ENCODE peak calls at places on chromosomes 3 and 15, in six cellular contexts. J is RWPE2, D is adrenal gland, U is cardiac fibroblast, V is pancreas, E is H9. I is an unnamed sample.

GRCh38 chr3:103786296-103786695 is 1351.5 kb downstream of the ZPLD1 start:
- DNase-seq in V (peak), D (no peak), E (peak), U (no peak), J (no peak), I (no peak)

GRCh38 chr15:77474987-77475385 is 54.3 kb downstream of the HMG20A start:
- DNase-seq in V (no peak), E (no peak), D (no peak), U (no peak), J (no peak), I (no peak)

GRCh38 chr15:57320543-57321220 is 55.6 kb upstream of the CGNL1 start:
- DNase-seq in E (no peak), U (peak), J (no peak), D (no peak), V (no peak), I (no peak)

GRCh38 chr3:111603679-111604643 is 8.8 kb upstream of the ZBED2 start:
- DNase-seq in U (no peak), E (no peak), V (no peak), J (no peak), D (no peak), I (no peak)

GRCh38 chr3:168094580-168094876 is 1.2 kb downstream of the GOLIM4 start:
- DNase-seq in J (no peak), V (no peak), E (no peak), U (no peak), D (no peak), I (peak)

GRCh38 chr15:36363335-36363734 is 216.1 kb upstream of the CDIN1 start:
- DNase-seq in V (no peak), E (no peak), J (no peak), D (no peak), U (peak), I (no peak)

GRCh38 chr3:42651248-42652091 is 2.0 kb upstream of the ZBTB47 start:
- DNase-seq in U (peak), D (peak), E (peak), J (no peak), V (no peak), I (no peak)

GRCh38 chr3:139935071-139935865 is at the start of gene CLSTN2:
- DNase-seq in J (no peak), U (peak), E (peak), D (peak), V (peak), I (peak)

GRCh38 chr3:170643831-170644230 is 58.0 kb upstream of the SLC7A14 start:
- DNase-seq in E (no peak), U (no peak), J (no peak), V (no peak), D (no peak), I (no peak)

GRCh38 chr15:80620931-80621330 is 74.2 kb upstream of the ABHD17C start:
- DNase-seq in V (no peak), D (no peak), U (peak), E (no peak), J (no peak), I (no peak)

GRCh38 chr3:182212479-182213076 is 500.9 kb downstream of the SOX2 start:
- DNase-seq in J (peak), U (peak), D (peak), V (no peak), E (peak), I (no peak)

GRCh38 chr3:146184616-146185015 is 23.6 kb upstream of the PLOD2 start:
- DNase-seq in V (peak), D (no peak), U (peak), E (no peak), J (no peak), I (no peak)

GRCh38 chr15:90680371-90680935 is 36.7 kb upstream of the BLM start:
- DNase-seq in U (peak), D (peak), E (no peak), V (no peak), J (no peak), I (no peak)

GRCh38 chr15:70400766-70401541 is 303.2 kb upstream of the TLE3 start:
- DNase-seq in V (no peak), E (no peak), U (no peak), D (no peak), J (no peak), I (no peak)

GRCh38 chr3:128497305-128498126 is 4.5 kb upstream of the GATA2 start:
- DNase-seq in U (peak), E (peak), J (no peak), V (peak), D (peak), I (peak)

GRCh38 chr3:35864871-35865270 is 225.5 kb downstream of the ARPP21 start:
- DNase-seq in U (no peak), V (no peak), E (peak), D (no peak), J (no peak), I (no peak)

GRCh38 chr3:136194409-136195257 is 1.5 kb downstream of the MSL2 start:
- DNase-seq in D (no peak), U (peak), E (peak), V (no peak), J (no peak), I (peak)

GRCh38 chr3:48400824-48401433 is 28.9 kb downstream of the FBXW12 start:
- DNase-seq in U (peak), J (no peak), V (peak), E (peak), D (peak), I (peak)

GRCh38 chr3:157856078-157856939 is 249.9 kb downstream of the SHOX2 start:
- DNase-seq in D (peak), V (no peak), U (peak), E (no peak), J (no peak), I (no peak)

GRCh38 chr3:48655586-48655985 is 7.1 kb downstream of the CELSR3 start:
- DNase-seq in J (no peak), V (no peak), U (no peak), D (no peak), E (no peak), I (no peak)

DNA sequence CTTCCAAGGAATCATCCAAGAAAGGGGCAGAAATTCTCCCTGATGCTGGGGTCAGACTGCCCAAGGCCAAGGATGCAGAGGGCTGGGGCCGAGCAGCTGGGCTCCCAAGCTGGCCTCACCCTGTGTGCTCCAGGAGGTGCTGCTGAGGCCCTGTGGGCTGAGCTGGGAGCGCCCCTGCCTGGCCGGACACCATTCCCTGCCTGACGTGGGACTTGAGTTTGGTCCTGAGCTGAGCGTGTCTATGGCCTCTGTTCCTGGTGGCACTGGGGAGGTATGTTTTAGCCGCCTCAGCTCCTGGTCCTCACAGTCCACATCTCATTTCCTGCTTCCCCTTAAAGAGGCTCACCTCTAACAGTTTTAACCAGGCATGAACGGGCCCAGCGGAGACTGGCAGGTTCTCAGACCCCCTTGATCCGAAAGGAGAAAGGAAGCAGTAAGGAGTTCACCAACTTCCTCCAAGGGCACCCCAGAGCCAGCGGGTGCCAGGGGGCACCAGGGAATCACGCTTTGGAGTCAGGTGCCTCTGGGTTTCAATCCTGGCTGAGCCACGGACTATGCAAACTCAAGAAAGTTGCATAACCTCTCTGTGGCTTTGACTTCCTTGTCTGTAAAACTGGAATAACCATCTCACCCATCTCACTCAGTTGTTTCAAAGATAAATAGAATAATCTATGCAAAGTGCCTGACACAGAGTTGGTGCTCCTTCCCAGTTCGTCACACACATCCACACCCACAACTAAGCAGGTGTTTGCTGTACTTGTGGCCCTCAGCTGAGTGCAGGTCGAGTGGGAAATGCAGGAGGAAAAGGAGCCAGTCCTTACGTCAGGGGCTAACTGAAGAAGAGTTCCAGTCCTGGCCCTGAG is 48.6 kb downstream of the SLC12A8 start:
- DNase-seq in U (peak), V (no peak), E (peak), J (no peak), D (no peak), I (peak)
- TF ChIP-seq CTCF in U (peak), V (no peak), E (peak), J (no peak), D (no peak), I (no peak)

GRCh38 chr3:45507820-45508317 is 86.7 kb upstream of the LIMD1 start:
- DNase-seq in E (peak), D (no peak), V (no peak), J (no peak), U (peak), I (no peak)
- TF ChIP-seq CTCF in E (peak), D (no peak), V (no peak), J (no peak), U (peak), I (no peak)

GRCh38 chr3:6989608-6990291 is 128.8 kb downstream of the GRM7 start:
- DNase-seq in V (no peak), E (no peak), U (no peak), D (no peak), J (no peak), I (no peak)

GRCh38 chr3:6994081-6994668 is 133.3 kb downstream of the GRM7 start:
- DNase-seq in E (no peak), U (peak), D (no peak), J (no peak), V (no peak), I (no peak)
- TF ChIP-seq CTCF in E (peak), U (no peak), D (peak), J (peak), V (no peak), I (no peak)

GRCh38 chr3:122743581-122744120 is 50.0 kb downstream of the HSPBAP1 start:
- DNase-seq in D (no peak), E (no peak), U (no peak), V (no peak), J (no peak), I (no peak)
- TF ChIP-seq CTCF in D (no peak), E (no peak), U (no peak), V (no peak), J (no peak), I (no peak)

DNA sequence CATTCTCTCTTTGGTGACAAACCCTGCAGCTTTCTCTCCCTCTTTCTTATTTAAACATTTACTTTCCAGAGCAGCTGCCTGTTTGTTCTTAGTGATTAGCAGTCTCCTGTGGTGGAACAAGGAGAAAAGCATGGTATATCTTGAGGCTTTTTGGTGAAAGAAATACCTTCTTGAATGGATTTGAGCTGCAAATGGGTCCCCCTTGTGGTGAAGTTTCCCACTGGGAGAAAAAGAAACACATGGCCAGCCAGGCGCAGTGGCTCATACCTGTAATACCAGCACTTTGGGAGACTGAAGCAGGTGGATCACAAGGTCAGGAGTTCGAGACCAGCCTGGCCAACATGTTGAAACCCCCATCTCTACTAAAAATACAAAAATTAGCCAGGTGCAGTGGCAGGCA is 48.3 kb upstream of the ACP3 start:
- DNase-seq in U (peak), V (no peak), D (no peak), E (peak), J (no peak), I (no peak)
- TF ChIP-seq CTCF in U (peak), V (no peak), D (no peak), E (peak), J (peak), I (no peak)

GRCh38 chr15:73150831-73151230 is 98.6 kb downstream of the NEO1 start:
- DNase-seq in V (no peak), J (no peak), U (no peak), E (no peak), D (no peak), I (no peak)

GRCh38 chr15:73153447-73153846 is 101.2 kb downstream of the NEO1 start:
- DNase-seq in D (no peak), J (no peak), V (no peak), E (no peak), U (no peak), I (no peak)

GRCh38 chr15:73153024-73153423 is 100.8 kb downstream of the NEO1 start:
- DNase-seq in V (no peak), J (no peak), E (no peak), U (no peak), D (no peak), I (no peak)

DNA sequence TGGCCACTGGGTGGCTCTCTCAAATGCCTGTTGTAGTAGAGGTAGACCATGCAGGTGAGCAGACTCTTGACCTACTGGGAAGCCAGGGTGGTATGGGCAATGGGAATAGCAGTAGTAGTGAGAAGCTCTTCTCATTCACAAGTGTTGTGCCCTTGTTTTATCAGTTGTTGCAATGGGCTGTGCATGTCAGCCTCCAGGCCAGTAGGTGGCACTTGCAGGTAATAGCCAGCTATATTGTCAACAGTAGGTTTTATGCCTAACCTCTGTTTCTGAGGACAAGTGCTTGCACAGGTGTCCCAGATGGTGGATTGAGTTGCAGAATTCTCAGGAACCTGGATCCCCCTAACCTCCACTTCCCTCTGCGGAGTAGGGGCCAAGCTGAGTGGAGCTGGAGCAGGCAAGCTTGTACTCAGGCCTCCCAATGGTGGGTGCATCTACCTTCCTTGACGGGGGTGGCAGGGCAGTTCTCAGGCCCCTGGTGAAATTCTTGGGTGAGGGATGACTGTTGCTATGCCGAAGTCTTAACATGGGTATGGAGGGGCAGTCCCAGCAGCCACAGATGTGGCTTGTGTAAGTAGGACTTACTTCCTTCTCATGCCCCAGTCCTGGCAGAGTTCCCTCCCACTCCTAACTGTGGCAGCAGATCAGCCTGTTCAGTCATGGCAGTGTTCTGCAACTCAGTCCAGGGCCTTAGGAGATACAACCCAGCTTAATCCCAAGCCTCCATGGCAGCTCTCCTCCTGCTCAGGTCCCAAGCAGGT is 104.3 kb downstream of the NEO1 start:
- DNase-seq in D (no peak), J (no peak), E (no peak), U (no peak), V (no peak), I (no peak)
- TF ChIP-seq CTCF in D (no peak), J (no peak), E (peak), U (no peak), V (no peak), I (no peak)

GRCh38 chr3:52046186-52046913 is 10.0 kb downstream of the DUSP7 start:
- DNase-seq in E (no peak), D (peak), V (no peak), J (peak), U (peak), I (no peak)

GRCh38 chr3:52047295-52047960 is 8.9 kb downstream of the DUSP7 start:
- DNase-seq in V (peak), D (no peak), E (no peak), U (no peak), J (peak), I (no peak)

GRCh38 chr3:52049503-52049902 is 6.9 kb downstream of the DUSP7 start:
- DNase-seq in E (no peak), V (no peak), J (no peak), U (no peak), D (no peak), I (no peak)

GRCh38 chr3:52044869-52045616 is 11.3 kb downstream of the DUSP7 start:
- DNase-seq in U (no peak), J (no peak), E (peak), D (no peak), V (no peak), I (no peak)

GRCh38 chr3:52046914-52047239 is 9.5 kb downstream of the DUSP7 start:
- DNase-seq in V (peak), D (no peak), E (no peak), U (no peak), J (no peak), I (no peak)
- TF ChIP-seq CTCF in V (no peak), D (no peak), E (no peak), U (no peak), J (no peak), I (no peak)